ENCODE peak calls at places on chromosome 22, in eight cellular contexts. G, N, X, B, V, W, S and T are unnamed samples.

GRCh38 chr22:31818481-31819392 is 64.9 kb downstream of the DEPDC5 start:
- DNase-seq in G (no peak), N (no peak), X (peak), B (no peak), V (no peak), W (peak), S (peak), T (no peak)

GRCh38 chr22:44329179-44329796 is 16.5 kb upstream of the SHISAL1 start:
- DNase-seq in G (no peak), N (no peak), X (no peak), B (no peak), V (no peak), W (peak), S (no peak), T (no peak)

GRCh38 chr22:46536559-46537220 is 730 bp downstream of the CELSR1 start:
- DNase-seq in G (no peak), N (no peak), X (no peak), B (no peak), V (no peak), W (no peak), S (no peak), T (no peak)

GRCh38 chr22:46052331-46052771 is 75.4 kb upstream of the WNT7B start:
- DNase-seq in G (no peak), N (no peak), X (no peak), B (peak), V (peak), W (no peak), S (no peak), T (no peak)

GRCh38 chr22:29520851-29521250 is 32.7 kb downstream of the THOC5 start:
- DNase-seq in G (no peak), N (no peak), X (peak), B (no peak), V (no peak), W (peak), S (peak), T (peak)

GRCh38 chr22:50218996-50219727 is 18.4 kb downstream of the SELENOO start:
- DNase-seq in G (peak), N (peak), X (peak), B (peak), V (peak), W (peak), S (peak), T (peak)

GRCh38 chr22:35170716-35171697 is 86.3 kb upstream of the HMGXB4 start:
- DNase-seq in G (no peak), N (no peak), X (no peak), B (no peak), V (no peak), W (no peak), S (no peak), T (no peak)

GRCh38 chr22:31244044-31244942 is 32.2 kb downstream of the LIMK2 start:
- DNase-seq in G (no peak), N (no peak), X (peak), B (no peak), V (no peak), W (peak), S (peak), T (peak)

GRCh38 chr22:50206599-50206998 is 5.8 kb downstream of the SELENOO start:
- DNase-seq in G (no peak), N (no peak), X (no peak), B (peak), V (no peak), W (peak), S (peak), T (no peak)

GRCh38 chr22:43153916-43154315 is 2.6 kb downstream of the TSPO start:
- DNase-seq in G (no peak), N (no peak), X (no peak), B (no peak), V (no peak), W (no peak), S (no peak), T (no peak)

GRCh38 chr22:44995282-44995597 is 14.6 kb downstream of the PHF21B start:
- DNase-seq in G (no peak), N (no peak), X (no peak), B (no peak), V (no peak), W (no peak), S (no peak), T (no peak)

GRCh38 chr22:37241351-37242142 is 2.5 kb downstream of the RAC2 start:
- DNase-seq in G (no peak), N (peak), X (no peak), B (no peak), V (no peak), W (peak), S (no peak), T (no peak)
- H3K4me3 ChIP-seq in G (no peak), N (peak), X (no peak), B (no peak), V (no peak), W (no peak), S (no peak), T (no peak)

GRCh38 chr22:25845985-25846745 is 104.2 kb downstream of the MYO18B start:
- DNase-seq in G (no peak), N (no peak), X (no peak), B (no peak), V (no peak), W (no peak), S (peak), T (no peak)
- TF ChIP-seq CTCF in G (no peak), N (no peak), X (no peak), B (no peak), V (no peak), W (no peak), S (no peak), T (no peak)

DNA sequence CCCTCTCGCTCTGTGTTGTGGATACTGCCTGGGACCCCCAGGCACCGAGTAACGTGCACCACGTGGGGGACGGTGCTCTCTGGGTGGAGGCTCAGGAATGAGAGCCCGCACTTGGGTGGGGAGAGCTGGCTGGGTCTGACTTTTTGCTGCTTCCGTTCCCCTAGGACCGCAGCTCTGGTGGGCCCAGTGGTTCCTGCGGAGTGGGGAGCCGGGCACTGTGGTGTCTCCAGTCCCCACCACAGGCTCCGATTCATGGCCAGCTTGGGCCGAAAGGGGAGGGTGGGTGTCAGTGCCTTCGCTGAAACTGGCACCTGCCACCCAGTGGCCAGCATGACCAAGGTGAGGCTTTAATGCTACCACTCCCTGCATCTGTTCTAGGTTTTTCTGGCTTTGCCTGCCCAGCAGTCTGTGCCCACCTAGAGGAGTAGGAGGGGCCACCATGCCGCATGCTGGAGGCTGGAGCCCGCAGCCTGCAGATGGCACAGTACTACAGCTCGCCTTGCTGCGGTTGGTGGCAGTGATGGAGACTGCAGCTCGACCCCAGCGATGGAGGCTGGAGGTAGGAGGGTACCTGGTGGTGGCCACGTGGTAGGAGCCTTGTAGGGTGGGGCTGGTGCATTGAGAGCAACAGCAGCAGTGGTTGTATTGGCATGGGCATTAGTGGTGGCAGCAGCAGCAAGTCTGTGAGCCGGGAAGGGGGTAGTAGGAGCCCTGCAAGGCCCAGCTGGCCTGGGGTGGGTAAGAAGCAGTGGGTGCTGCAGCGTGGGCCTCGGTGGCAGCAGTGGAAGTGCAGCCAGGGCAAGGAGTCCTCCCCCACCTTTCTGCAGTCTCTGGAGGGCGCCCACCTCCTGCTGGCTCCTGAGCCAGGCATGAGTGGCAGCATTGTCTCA is 118.8 kb upstream of the VPREB1 start:
- DNase-seq in G (no peak), N (no peak), X (no peak), B (no peak), V (no peak), W (no peak), S (no peak), T (no peak)
- H3K4me3 ChIP-seq in G (no peak), N (no peak), X (no peak), B (no peak), V (no peak), W (no peak), S (no peak), T (no peak)

DNA sequence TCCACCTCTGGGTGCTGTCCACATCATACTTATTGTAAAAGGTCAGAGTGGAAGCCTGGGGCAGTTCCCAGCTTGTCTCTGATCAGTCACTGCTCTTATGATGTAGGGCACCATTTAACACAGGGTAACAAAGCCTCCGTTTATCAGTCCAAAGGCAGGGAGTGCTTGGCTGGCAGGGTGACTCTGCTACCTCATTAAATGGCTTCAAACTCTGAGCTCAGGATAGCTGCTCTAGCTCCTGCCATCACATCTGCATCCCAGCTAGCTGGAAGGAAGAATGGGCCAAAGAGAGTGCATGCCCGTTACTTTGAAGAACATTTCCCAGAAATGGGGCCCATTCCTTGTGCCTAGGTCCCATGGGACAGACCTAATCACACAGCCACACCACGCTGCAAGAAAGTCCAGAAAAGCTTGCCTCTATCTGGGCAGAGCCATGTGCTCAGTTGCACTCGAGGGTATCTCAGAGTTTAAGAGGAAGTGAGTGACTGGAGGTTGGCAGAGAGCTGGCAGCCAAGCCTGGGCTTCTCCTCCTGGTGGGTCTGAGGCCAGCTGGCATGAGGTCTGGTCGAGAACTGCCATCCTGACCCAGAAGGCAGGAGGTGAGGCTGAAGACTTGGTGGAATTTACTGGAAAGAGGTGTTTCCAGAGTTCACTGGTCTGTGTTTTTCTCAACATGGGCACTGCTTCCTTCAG is 935.8 kb downstream of the BRD1 start:
- DNase-seq in G (no peak), N (no peak), X (no peak), B (no peak), V (no peak), W (no peak), S (no peak), T (no peak)
- TF ChIP-seq CTCF in G (no peak), N (no peak), X (no peak), B (no peak), V (no peak), W (no peak), S (no peak), T (no peak)

GRCh38 chr22:16937811-16938210 is 70.2 kb downstream of the GAB4 start:
- DNase-seq in G (no peak), N (no peak), X (no peak), B (no peak), V (no peak), W (no peak), S (no peak), T (no peak)
- H3K4me3 ChIP-seq in G (no peak), N (no peak), X (no peak), B (no peak), V (no peak), W (no peak), S (no peak), T (no peak)

DNA sequence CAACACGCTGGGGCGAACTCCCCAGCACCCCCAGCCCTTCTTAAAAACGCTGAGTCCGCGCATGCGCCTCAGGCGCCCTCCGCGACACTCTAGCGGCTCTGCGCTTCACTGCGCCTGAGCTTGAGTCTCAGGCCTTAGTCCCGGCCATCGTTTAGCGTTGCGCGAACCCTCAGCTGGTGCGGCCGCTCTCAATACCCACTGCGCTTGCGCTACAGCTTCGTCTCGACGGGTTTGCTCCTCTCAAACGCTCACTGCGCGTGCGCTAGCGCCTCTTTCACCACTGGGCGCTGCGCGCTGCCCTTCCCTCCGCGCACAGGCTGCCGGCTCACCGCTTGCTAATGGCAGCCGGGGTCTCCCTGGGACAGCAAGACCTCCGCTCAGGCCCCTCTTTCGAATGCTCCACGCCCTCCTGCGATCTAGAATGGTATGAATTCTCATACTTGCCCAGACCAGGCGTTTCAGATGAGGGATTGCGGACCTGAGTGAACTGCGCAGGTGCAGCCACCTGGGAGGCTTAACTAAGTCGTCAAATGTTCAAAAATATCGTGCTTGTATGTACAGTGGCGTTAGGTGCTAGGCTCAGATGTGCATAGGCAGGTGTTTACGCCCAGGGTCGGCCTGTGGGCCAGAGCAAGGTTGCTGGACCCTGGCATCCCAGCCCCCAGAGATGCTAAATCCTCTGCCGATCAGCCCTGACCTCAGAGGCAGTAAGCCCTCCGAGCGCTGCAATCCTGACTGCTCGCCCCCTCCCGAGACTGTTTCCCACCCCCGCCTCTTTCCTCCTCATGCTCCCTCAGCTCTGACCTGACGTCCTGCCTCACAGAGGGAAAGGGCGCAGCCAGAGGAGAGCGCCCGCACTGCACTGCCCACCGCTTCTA is at the start of gene SLC2A11:
- DNase-seq in G (peak), N (peak), X (peak), B (peak), V (peak), W (peak), S (peak), T (peak)
- TF ChIP-seq CTCF in G (peak), N (no peak), X (no peak), B (no peak), V (peak), W (peak), S (peak), T (peak)

DNA sequence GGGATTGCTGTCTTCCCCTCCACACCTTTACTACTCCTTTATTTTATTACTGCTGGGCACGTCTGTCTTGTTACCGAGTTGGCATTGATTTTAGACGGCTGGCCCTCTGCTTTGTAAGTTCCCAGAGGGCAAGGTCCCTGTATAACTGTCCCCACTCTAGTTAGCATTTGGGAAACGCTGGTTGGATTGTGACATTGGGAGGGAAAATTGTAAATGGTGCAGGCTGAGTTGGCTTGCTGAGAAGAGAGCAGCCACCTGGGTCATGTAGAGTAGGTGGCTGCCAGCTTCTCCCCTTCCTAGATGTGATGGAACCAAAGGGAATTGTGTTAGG is 1.7 kb downstream of the TAB1 start:
- DNase-seq in G (no peak), N (no peak), X (no peak), B (no peak), V (no peak), W (no peak), S (no peak), T (no peak)
- H3K4me3 ChIP-seq in G (no peak), N (no peak), X (no peak), B (no peak), V (no peak), W (no peak), S (no peak), T (no peak)

GRCh38 chr22:27580311-27580897 is 221.2 kb downstream of the MN1 start:
- DNase-seq in G (no peak), N (no peak), X (no peak), B (no peak), V (no peak), W (no peak), S (no peak), T (no peak)
- TF ChIP-seq CTCF in G (no peak), N (no peak), X (no peak), B (no peak), V (no peak), W (no peak), S (no peak), T (peak)

GRCh38 chr22:33056108-33056507 is 2.1 kb downstream of the SYN3 start:
- DNase-seq in G (no peak), N (no peak), X (no peak), B (no peak), V (no peak), W (no peak), S (no peak), T (no peak)
- H3K4me3 ChIP-seq in G (no peak), N (no peak), X (no peak), B (no peak), V (no peak), W (no peak), S (no peak), T (no peak)

GRCh38 chr22:25903294-25903693 is 161.3 kb downstream of the MYO18B start:
- DNase-seq in G (no peak), N (no peak), X (no peak), B (no peak), V (no peak), W (no peak), S (no peak), T (no peak)
- TF ChIP-seq CTCF in G (no peak), N (no peak), X (no peak), B (no peak), V (no peak), W (no peak), S (no peak), T (no peak)